ENCODE peak calls at places on chromosomes 5 and 9, in nine cellular contexts. One of them, this sample, is unnamed.

GRCh38 chr5:166488560-166488959 is 1802.9 kb upstream of the WWC1 start:
- DNase-seq in fibroblast of lung: no peak
- DNase-seq in lung: no peak
- DNase-seq in right lobe of liver: no peak
- DNase-seq in GM23338: no peak
- DNase-seq in psoas muscle: no peak
- DNase-seq in CD8-positive, alpha-beta T cell: no peak
- DNase-seq in aorta: no peak
- DNase-seq in cardiac muscle cell: no peak
- DNase-seq in this sample: no peak

GRCh38 chr9:105242557-105242956 is 1.9 kb upstream of the SLC44A1 start:
- DNase-seq in fibroblast of lung: peak; percentile 44
- DNase-seq in psoas muscle: no peak
- DNase-seq in cardiac muscle cell: peak; percentile 67
- DNase-seq in GM23338: no peak
- DNase-seq in CD8-positive, alpha-beta T cell: no peak
- DNase-seq in right lobe of liver: no peak
- DNase-seq in lung: no peak
- DNase-seq in aorta: no peak
- DNase-seq in this sample: no peak

GRCh38 chr9:16532681-16533450 is 337.6 kb downstream of the BNC2 start:
- DNase-seq in lung: no peak
- DNase-seq in GM23338: no peak
- DNase-seq in fibroblast of lung: peak; percentile 88
- DNase-seq in CD8-positive, alpha-beta T cell: no peak
- DNase-seq in cardiac muscle cell: peak; percentile 84
- DNase-seq in aorta: no peak
- DNase-seq in right lobe of liver: no peak
- DNase-seq in psoas muscle: no peak
- DNase-seq in this sample: peak; percentile 86

GRCh38 chr5:97501965-97502305 is 318.9 kb upstream of the RIOK2 start:
- DNase-seq in cardiac muscle cell: peak; percentile 1
- DNase-seq in fibroblast of lung: no peak
- DNase-seq in aorta: no peak
- DNase-seq in right lobe of liver: no peak
- DNase-seq in CD8-positive, alpha-beta T cell: no peak
- DNase-seq in lung: no peak
- DNase-seq in psoas muscle: no peak
- DNase-seq in GM23338: no peak
- DNase-seq in this sample: peak; percentile 47

GRCh38 chr9:68762570-68762969 is 57.5 kb downstream of the PIP5K1B start:
- DNase-seq in psoas muscle: no peak
- DNase-seq in lung: no peak
- DNase-seq in aorta: no peak
- DNase-seq in right lobe of liver: no peak
- DNase-seq in CD8-positive, alpha-beta T cell: no peak
- DNase-seq in GM23338: no peak
- DNase-seq in fibroblast of lung: no peak
- DNase-seq in cardiac muscle cell: no peak
- DNase-seq in this sample: no peak

GRCh38 chr5:119578937-119579336 is 50.4 kb upstream of the FAM170A start:
- DNase-seq in psoas muscle: no peak
- DNase-seq in CD8-positive, alpha-beta T cell: no peak
- DNase-seq in right lobe of liver: no peak
- DNase-seq in GM23338: peak; percentile 92
- DNase-seq in fibroblast of lung: peak; percentile 16
- DNase-seq in aorta: no peak
- DNase-seq in lung: no peak
- DNase-seq in cardiac muscle cell: peak; percentile 10
- DNase-seq in this sample: no peak

GRCh38 chr5:170504598-170505266 is 912 bp downstream of the KCNIP1 start:
- DNase-seq in aorta: no peak
- DNase-seq in lung: no peak
- DNase-seq in psoas muscle: no peak
- DNase-seq in right lobe of liver: no peak
- DNase-seq in CD8-positive, alpha-beta T cell: no peak
- DNase-seq in cardiac muscle cell: no peak
- DNase-seq in GM23338: peak; percentile 18
- DNase-seq in fibroblast of lung: no peak
- DNase-seq in this sample: no peak

GRCh38 chr5:147737921-147738320 is 44.6 kb downstream of the JAKMIP2 start:
- DNase-seq in lung: no peak
- DNase-seq in right lobe of liver: no peak
- DNase-seq in cardiac muscle cell: no peak
- DNase-seq in fibroblast of lung: no peak
- DNase-seq in GM23338: no peak
- DNase-seq in CD8-positive, alpha-beta T cell: no peak
- DNase-seq in psoas muscle: no peak
- DNase-seq in aorta: no peak
- DNase-seq in this sample: no peak

GRCh38 chr9:35756743-35757526 is 2.9 kb upstream of the MSMP start:
- DNase-seq in aorta: peak; percentile 89
- DNase-seq in GM23338: peak; percentile 85
- DNase-seq in lung: peak; percentile 77
- DNase-seq in cardiac muscle cell: peak; percentile 17
- DNase-seq in psoas muscle: peak; percentile 75
- DNase-seq in CD8-positive, alpha-beta T cell: peak; percentile 29
- DNase-seq in fibroblast of lung: no peak
- DNase-seq in right lobe of liver: peak; percentile 78
- DNase-seq in this sample: no peak

GRCh38 chr9:27572566-27572917 is 739 bp downstream of the C9orf72 start:
- DNase-seq in psoas muscle: no peak
- DNase-seq in CD8-positive, alpha-beta T cell: peak; percentile 37
- DNase-seq in GM23338: peak; percentile 63
- DNase-seq in fibroblast of lung: peak; percentile 39
- DNase-seq in cardiac muscle cell: peak; percentile 34
- DNase-seq in lung: peak; percentile 62
- DNase-seq in right lobe of liver: no peak
- DNase-seq in aorta: no peak
- DNase-seq in this sample: peak; percentile 23

GRCh38 chr5:159216454-159216853 is 7.1 kb upstream of the RNF145 start:
- DNase-seq in fibroblast of lung: peak; percentile 20
- DNase-seq in lung: no peak
- DNase-seq in right lobe of liver: no peak
- DNase-seq in aorta: no peak
- DNase-seq in cardiac muscle cell: no peak
- DNase-seq in CD8-positive, alpha-beta T cell: no peak
- DNase-seq in psoas muscle: no peak
- DNase-seq in GM23338: no peak
- DNase-seq in this sample: no peak

GRCh38 chr9:95574176-95574575 is 57.4 kb upstream of the PTCH1 start:
- DNase-seq in psoas muscle: no peak
- DNase-seq in fibroblast of lung: no peak
- DNase-seq in right lobe of liver: no peak
- DNase-seq in GM23338: no peak
- DNase-seq in aorta: no peak
- DNase-seq in CD8-positive, alpha-beta T cell: no peak
- DNase-seq in cardiac muscle cell: no peak
- DNase-seq in lung: no peak
- DNase-seq in this sample: no peak

GRCh38 chr9:14690986-14691730 is 2.1 kb downstream of the ZDHHC21 start:
- DNase-seq in aorta: no peak
- DNase-seq in right lobe of liver: no peak
- DNase-seq in lung: no peak
- DNase-seq in fibroblast of lung: no peak
- DNase-seq in cardiac muscle cell: no peak
- DNase-seq in GM23338: no peak
- DNase-seq in psoas muscle: no peak
- DNase-seq in CD8-positive, alpha-beta T cell: no peak
- DNase-seq in this sample: no peak

GRCh38 chr5:39437469-39437868 is 12.7 kb upstream of the DAB2 start:
- DNase-seq in right lobe of liver: no peak
- DNase-seq in fibroblast of lung: no peak
- DNase-seq in CD8-positive, alpha-beta T cell: no peak
- DNase-seq in lung: no peak
- DNase-seq in cardiac muscle cell: no peak
- DNase-seq in GM23338: no peak
- DNase-seq in aorta: no peak
- DNase-seq in psoas muscle: no peak
- DNase-seq in this sample: no peak

GRCh38 chr9:69499401-69499800 is 172.8 kb downstream of the APBA1 start:
- DNase-seq in aorta: no peak
- DNase-seq in lung: no peak
- DNase-seq in CD8-positive, alpha-beta T cell: no peak
- DNase-seq in GM23338: no peak
- DNase-seq in fibroblast of lung: no peak
- DNase-seq in right lobe of liver: no peak
- DNase-seq in psoas muscle: no peak
- DNase-seq in cardiac muscle cell: no peak
- DNase-seq in this sample: no peak

GRCh38 chr5:88785396-88786216 is 97.4 kb downstream of the MEF2C start:
- DNase-seq in lung: peak; percentile 56
- DNase-seq in GM23338: peak; percentile 23
- DNase-seq in CD8-positive, alpha-beta T cell: no peak
- DNase-seq in right lobe of liver: no peak
- DNase-seq in cardiac muscle cell: peak; percentile 93
- DNase-seq in psoas muscle: no peak
- DNase-seq in aorta: no peak
- DNase-seq in fibroblast of lung: peak; percentile 91
- DNase-seq in this sample: peak; percentile 97

GRCh38 chr5:97534166-97534565 is 351.1 kb upstream of the RIOK2 start:
- DNase-seq in lung: peak; percentile 55
- DNase-seq in GM23338: peak; percentile 65
- DNase-seq in aorta: no peak
- DNase-seq in psoas muscle: no peak
- DNase-seq in CD8-positive, alpha-beta T cell: no peak
- DNase-seq in cardiac muscle cell: peak; percentile 94
- DNase-seq in fibroblast of lung: peak; percentile 97
- DNase-seq in right lobe of liver: no peak
- DNase-seq in this sample: peak; percentile 84

DNA sequence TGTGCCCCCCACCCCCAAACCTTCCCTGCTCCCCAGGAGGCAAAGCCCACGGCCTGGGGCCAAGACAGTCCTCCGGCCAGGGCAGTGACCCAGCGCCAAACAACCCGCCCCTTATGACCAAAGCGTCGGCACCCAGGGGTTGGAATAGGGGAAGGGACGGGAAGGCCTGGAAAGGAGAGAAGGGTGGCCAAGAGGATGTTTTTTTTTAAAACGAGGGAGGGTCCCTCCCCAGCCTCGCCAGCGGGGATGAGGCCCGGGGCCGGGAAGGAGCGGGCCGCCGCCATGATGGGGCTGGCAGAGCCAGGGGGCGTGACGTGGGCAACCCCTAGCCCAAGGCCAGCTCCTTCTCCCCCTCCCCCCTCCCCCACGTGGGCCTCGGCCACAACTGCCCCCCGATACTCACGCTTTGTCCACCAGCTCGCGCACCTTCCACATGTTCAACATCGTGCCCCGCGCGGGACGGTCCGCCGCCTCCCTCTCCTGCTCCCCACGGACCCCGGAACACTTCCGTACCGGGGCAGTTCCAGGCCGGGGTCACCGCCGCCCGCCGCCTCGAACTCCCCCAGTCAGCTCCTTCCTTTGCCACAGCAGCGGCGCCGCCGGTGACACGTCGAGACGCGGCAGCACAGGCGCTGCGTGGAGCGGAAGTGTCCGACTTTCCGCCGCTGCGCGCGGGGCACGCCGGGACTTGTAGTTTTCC is at the start of gene CLINT1:
- DNase-seq in aorta: peak; percentile 99
- DNase-seq in psoas muscle: peak; percentile 94
- DNase-seq in GM23338: peak; percentile 95
- DNase-seq in cardiac muscle cell: peak; percentile 89
- DNase-seq in lung: peak; percentile 92
- DNase-seq in CD8-positive, alpha-beta T cell: peak; percentile 77
- DNase-seq in fibroblast of lung: peak; percentile 81
- DNase-seq in right lobe of liver: peak; percentile 96
- DNase-seq in this sample: peak; percentile 63
- H3K4me1 ChIP-seq in aorta: no peaks in the 10 kb centered on the region
- H3K4me1 ChIP-seq in psoas muscle: peaks cover 32% of the 10 kb centered on the region
- H3K4me1 ChIP-seq in GM23338: peaks cover 30% of the 10 kb centered on the region
- H3K4me1 ChIP-seq in cardiac muscle cell: peaks cover 5% of the 10 kb centered on the region
- H3K4me1 ChIP-seq in lung: peaks cover 12% of the 10 kb centered on the region
- H3K4me1 ChIP-seq in CD8-positive, alpha-beta T cell: peaks cover 41% of the 10 kb centered on the region
- H3K4me1 ChIP-seq in fibroblast of lung: no peaks in the 10 kb centered on the region
- H3K4me1 ChIP-seq in right lobe of liver: no peaks in the 10 kb centered on the region
- H3K4me1 ChIP-seq in this sample: peaks cover 7% of the 10 kb centered on the region

GRCh38 chr5:40838076-40838475 is 3.1 kb upstream of the RPL37 start:
- DNase-seq in lung: no peak
- DNase-seq in right lobe of liver: no peak
- DNase-seq in CD8-positive, alpha-beta T cell: no peak
- DNase-seq in GM23338: no peak
- DNase-seq in aorta: no peak
- DNase-seq in psoas muscle: no peak
- DNase-seq in cardiac muscle cell: no peak
- DNase-seq in fibroblast of lung: no peak
- DNase-seq in this sample: no peak
- H3K4me1 ChIP-seq in lung: peaks cover 4% of the 10 kb centered on the region
- H3K4me1 ChIP-seq in right lobe of liver: no peaks in the 10 kb centered on the region
- H3K4me1 ChIP-seq in CD8-positive, alpha-beta T cell: peaks cover 18% of the 10 kb centered on the region
- H3K4me1 ChIP-seq in GM23338: peaks cover 20% of the 10 kb centered on the region
- H3K4me1 ChIP-seq in aorta: no peaks in the 10 kb centered on the region
- H3K4me1 ChIP-seq in psoas muscle: peaks cover 16% of the 10 kb centered on the region
- H3K4me1 ChIP-seq in cardiac muscle cell: peaks cover 9% of the 10 kb centered on the region
- H3K4me1 ChIP-seq in fibroblast of lung: peaks cover 2% of the 10 kb centered on the region
- H3K4me1 ChIP-seq in this sample: peaks cover 9% of the 10 kb centered on the region

DNA sequence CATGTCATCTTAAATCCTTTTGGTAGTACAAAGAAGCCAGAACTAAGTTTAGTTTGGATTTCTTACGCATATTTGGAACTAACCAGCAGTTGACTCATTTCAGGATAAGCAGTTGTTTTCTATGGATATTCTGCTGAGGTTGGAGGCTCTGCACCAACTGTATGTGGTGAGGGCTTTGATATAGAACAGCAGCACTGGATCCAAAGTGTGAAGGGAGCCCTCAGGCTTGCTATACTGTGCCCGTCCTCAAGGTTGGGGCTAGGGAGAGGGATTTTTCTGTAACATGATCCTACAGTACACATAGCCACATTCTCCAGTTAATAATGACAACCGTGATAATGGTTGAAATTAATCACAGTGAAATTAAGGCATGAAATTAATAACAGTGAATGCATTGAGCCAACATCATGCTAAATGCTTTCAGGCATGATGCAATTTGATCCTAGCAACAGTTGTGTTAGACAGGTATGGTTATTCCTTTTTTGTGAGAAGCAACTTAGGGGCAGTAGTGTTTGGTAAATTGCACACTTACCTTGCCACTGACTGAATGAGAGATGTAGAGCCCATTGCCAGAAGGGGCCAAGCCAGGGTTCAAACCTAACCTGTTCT is 36.7 kb downstream of the ARHGAP26 start:
- DNase-seq in CD8-positive, alpha-beta T cell: no peak
- DNase-seq in aorta: no peak
- DNase-seq in lung: no peak
- DNase-seq in right lobe of liver: no peak
- DNase-seq in GM23338: peak; percentile 36
- DNase-seq in cardiac muscle cell: peak; percentile 55
- DNase-seq in psoas muscle: no peak
- DNase-seq in fibroblast of lung: no peak
- DNase-seq in this sample: peak; percentile 24
- H3K4me1 ChIP-seq in CD8-positive, alpha-beta T cell: peaks cover 13% of the 10 kb centered on the region
- H3K4me1 ChIP-seq in aorta: peaks cover 2% of the 10 kb centered on the region
- H3K4me1 ChIP-seq in lung: peaks cover 46% of the 10 kb centered on the region
- H3K4me1 ChIP-seq in right lobe of liver: no peaks in the 10 kb centered on the region
- H3K4me1 ChIP-seq in GM23338: peaks cover 20% of the 10 kb centered on the region
- H3K4me1 ChIP-seq in cardiac muscle cell: peaks cover 16% of the 10 kb centered on the region
- H3K4me1 ChIP-seq in psoas muscle: peaks cover 31% of the 10 kb centered on the region
- H3K4me1 ChIP-seq in fibroblast of lung: no peaks in the 10 kb centered on the region
- H3K4me1 ChIP-seq in this sample: no peaks in the 10 kb centered on the region

DNA sequence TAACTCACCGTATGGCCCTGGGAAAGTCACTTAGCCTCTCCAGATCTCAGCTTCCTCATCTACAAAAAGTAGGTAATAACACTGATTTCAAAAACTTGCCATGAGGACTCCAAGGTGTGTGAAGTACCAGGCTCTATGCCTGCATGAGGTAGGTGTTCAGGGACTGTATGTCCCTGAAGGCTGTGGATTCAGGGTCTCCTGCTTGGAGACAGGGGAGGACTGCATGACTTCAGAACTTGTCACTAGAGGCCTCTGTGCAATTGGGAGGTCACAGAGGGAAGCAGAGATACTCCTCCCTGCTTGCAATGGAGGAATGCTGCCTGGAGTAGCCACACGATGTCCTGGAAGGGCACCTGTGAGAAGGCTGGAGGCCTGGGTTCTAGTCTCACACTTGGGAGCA is 2.2 kb downstream of the PDGFRB start:
- DNase-seq in GM23338: no peak
- DNase-seq in aorta: no peak
- DNase-seq in fibroblast of lung: no peak
- DNase-seq in CD8-positive, alpha-beta T cell: no peak
- DNase-seq in right lobe of liver: no peak
- DNase-seq in psoas muscle: no peak
- DNase-seq in cardiac muscle cell: no peak
- DNase-seq in lung: no peak
- DNase-seq in this sample: no peak
- H3K4me1 ChIP-seq in GM23338: peaks cover 25% of the 10 kb centered on the region
- H3K4me1 ChIP-seq in aorta: peaks cover 5% of the 10 kb centered on the region
- H3K4me1 ChIP-seq in fibroblast of lung: peaks cover 31% of the 10 kb centered on the region
- H3K4me1 ChIP-seq in CD8-positive, alpha-beta T cell: peaks cover 11% of the 10 kb centered on the region
- H3K4me1 ChIP-seq in right lobe of liver: no peaks in the 10 kb centered on the region
- H3K4me1 ChIP-seq in psoas muscle: peaks cover 3% of the 10 kb centered on the region
- H3K4me1 ChIP-seq in cardiac muscle cell: no peaks in the 10 kb centered on the region
- H3K4me1 ChIP-seq in lung: no peaks in the 10 kb centered on the region
- H3K4me1 ChIP-seq in this sample: peaks cover 49% of the 10 kb centered on the region

This sample was measured in astrocyte.